ENCODE peak calls at places on chromosomes 6 and 20, in eight cellular contexts. U is neural progenitor cell, E is OCI-LY7, D is PC-3, J is GM23338, N is HCT116, Y is GM23248, Q is SK-N-SH. V is an unnamed sample.

GRCh38 chr6:31776563-31776960 is 566 bp downstream of the VWA7 start:
- DNase-seq in J (peak; percentile 28), U (no peak), Y (peak; percentile 26), N (no peak), E (no peak), D (peak; percentile 20), Q (no peak), V (no peak)

GRCh38 chr6:99467509-99468106 is 42.5 kb upstream of the PNISR start:
- DNase-seq in Y (peak; percentile 65), Q (peak; percentile 46), E (peak; percentile 54), D (peak; percentile 34), N (no peak), U (peak; percentile 34), J (peak; percentile 47), V (peak; percentile 37)

GRCh38 chr6:113989675-113990074 is 18.7 kb upstream of the HDAC2 start:
- DNase-seq in D (no peak), J (no peak), N (no peak), Q (no peak), Y (peak; percentile 11), E (no peak), U (no peak), V (no peak)

GRCh38 chr6:83862776-83863471 is 3.4 kb downstream of the CYB5R4 start:
- DNase-seq in Y (no peak), U (no peak), J (no peak), D (no peak), E (peak; percentile 50), Q (no peak), N (no peak), V (no peak)

GRCh38 chr20:35560541-35560940 is 18.7 kb downstream of the ERGIC3 start:
- DNase-seq in N (no peak), Q (no peak), D (no peak), Y (no peak), U (no peak), E (no peak), J (no peak), V (no peak)

GRCh38 chr20:5888051-5888450 is 62.3 kb downstream of the TRMT6 start:
- DNase-seq in E (no peak), D (peak; percentile 35), N (no peak), J (no peak), Y (no peak), U (no peak), Q (no peak), V (no peak)

GRCh38 chr6:135086414-135086764 is 31.8 kb upstream of the HBS1L start:
- DNase-seq in E (no peak), J (no peak), D (no peak), Q (no peak), N (no peak), Y (no peak), U (no peak), V (no peak)

GRCh38 chr6:42758756-42759430 is 13.0 kb upstream of the TBCC start:
- DNase-seq in J (no peak), N (no peak), U (no peak), Q (no peak), Y (no peak), E (no peak), D (no peak), V (no peak)

GRCh38 chr6:113645576-113645970 is 211.6 kb upstream of the MARCKS start:
- DNase-seq in Q (no peak), N (no peak), D (peak; percentile 74), U (no peak), Y (peak; percentile 90), J (no peak), E (no peak), V (peak; percentile 77)

GRCh38 chr6:39770476-39770875 is 21.7 kb upstream of the DAAM2 start:
- DNase-seq in U (no peak), Q (no peak), D (no peak), N (no peak), J (no peak), E (no peak), Y (no peak), V (no peak)

GRCh38 chr20:45987108-45987780 is 15.2 kb upstream of the ZNF335 start:
- DNase-seq in Y (peak; percentile 73), Q (peak; percentile 91), D (peak; percentile 87), N (peak; percentile 61), J (peak; percentile 92), E (peak; percentile 72), U (peak; percentile 88), V (peak; percentile 83)

GRCh38 chr6:158648682-158649131 is 1.1 kb upstream of the SYTL3 start:
- DNase-seq in J (no peak), E (no peak), D (peak; percentile 44), Q (no peak), Y (peak; percentile 98), N (no peak), U (no peak), V (peak; percentile 53)

GRCh38 chr6:112352607-112353006 is 5.5 kb downstream of the RFPL4B start:
- DNase-seq in N (no peak), E (no peak), Y (no peak), Q (no peak), J (no peak), U (no peak), D (no peak), V (no peak)

GRCh38 chr6:64589961-64590360 is 954.4 kb downstream of the PHF3 start:
- DNase-seq in E (no peak), U (peak; percentile 3), Q (no peak), J (no peak), N (no peak), Y (no peak), D (no peak), V (no peak)

GRCh38 chr6:122801397-122801796 is 12.3 kb downstream of the SMPDL3A start:
- DNase-seq in U (no peak), E (no peak), N (no peak), D (no peak), Y (no peak), Q (no peak), J (no peak), V (no peak)
- TF ChIP-seq EZH2phosphoT487 in U (no peak), E (no peak), N (no peak), D (no peak), Y (no peak), Q (no peak), J (no peak), V (no peak)

DNA sequence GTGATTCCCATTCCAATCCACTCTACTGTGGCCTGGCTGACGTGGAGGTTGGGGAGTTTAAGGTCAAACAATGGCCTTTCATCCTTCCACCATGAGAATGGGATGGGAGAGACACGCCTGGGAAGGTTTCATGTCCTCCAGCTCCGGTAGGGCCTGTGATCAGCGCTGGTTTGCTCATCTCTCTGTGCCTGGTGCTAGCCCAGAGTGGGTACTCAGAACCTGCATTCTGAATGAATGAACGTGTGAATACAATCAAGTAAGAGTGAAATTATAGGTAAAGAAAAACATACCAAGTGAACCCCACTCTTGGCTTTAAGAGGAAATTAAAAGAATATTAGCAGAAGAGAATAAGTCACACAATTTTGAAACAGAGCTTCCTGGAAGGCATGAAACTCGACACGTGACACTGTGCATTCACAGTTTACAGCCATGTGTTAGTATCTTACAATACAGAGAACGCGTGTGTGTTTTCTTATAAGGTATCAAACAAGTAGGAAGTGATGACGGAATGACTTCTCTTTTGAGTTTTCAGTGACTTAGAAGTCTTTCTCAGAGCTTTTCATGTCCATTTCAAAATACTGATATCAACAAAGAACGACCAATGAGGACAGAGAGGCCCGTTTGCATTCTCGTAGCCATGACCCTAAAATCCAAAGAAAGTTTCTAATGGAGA is 36.7 kb upstream of the DUSP22 start:
- DNase-seq in J (no peak), N (no peak), E (no peak), Q (no peak), U (no peak), D (no peak), Y (no peak), V (no peak)
- H3K4me1 ChIP-seq in J (no peaks in the 10 kb centered on the region), N (no peaks in the 10 kb centered on the region), E (peaks cover 38% of the 10 kb centered on the region), Q (no peaks in the 10 kb centered on the region), U (no peaks in the 10 kb centered on the region), D (peaks cover 13% of the 10 kb centered on the region), Y (no peaks in the 10 kb centered on the region), V (no peaks in the 10 kb centered on the region)

GRCh38 chr20:53626584-53626983 is 32.9 kb upstream of the ZNF217 start:
- DNase-seq in Q (no peak), U (no peak), D (no peak), Y (no peak), E (no peak), N (no peak), J (no peak), V (no peak)

GRCh38 chr20:53621482-53622246 is 28.0 kb upstream of the ZNF217 start:
- DNase-seq in U (no peak), D (peak; percentile 100), N (peak; percentile 90), E (peak; percentile 45), J (peak; percentile 22), Y (peak; percentile 91), Q (peak; percentile 65), V (peak; percentile 66)

GRCh38 chr20:53623127-53623453 is 29.5 kb upstream of the ZNF217 start:
- DNase-seq in Q (no peak), U (no peak), E (no peak), Y (no peak), J (no peak), N (no peak), D (no peak), V (no peak)

GRCh38 chr20:53623454-53624206 is 30.0 kb upstream of the ZNF217 start:
- DNase-seq in D (peak; percentile 89), Q (peak; percentile 65), E (peak; percentile 59), Y (peak; percentile 91), U (peak; percentile 54), J (peak; percentile 74), N (no peak), V (peak; percentile 84)

DNA sequence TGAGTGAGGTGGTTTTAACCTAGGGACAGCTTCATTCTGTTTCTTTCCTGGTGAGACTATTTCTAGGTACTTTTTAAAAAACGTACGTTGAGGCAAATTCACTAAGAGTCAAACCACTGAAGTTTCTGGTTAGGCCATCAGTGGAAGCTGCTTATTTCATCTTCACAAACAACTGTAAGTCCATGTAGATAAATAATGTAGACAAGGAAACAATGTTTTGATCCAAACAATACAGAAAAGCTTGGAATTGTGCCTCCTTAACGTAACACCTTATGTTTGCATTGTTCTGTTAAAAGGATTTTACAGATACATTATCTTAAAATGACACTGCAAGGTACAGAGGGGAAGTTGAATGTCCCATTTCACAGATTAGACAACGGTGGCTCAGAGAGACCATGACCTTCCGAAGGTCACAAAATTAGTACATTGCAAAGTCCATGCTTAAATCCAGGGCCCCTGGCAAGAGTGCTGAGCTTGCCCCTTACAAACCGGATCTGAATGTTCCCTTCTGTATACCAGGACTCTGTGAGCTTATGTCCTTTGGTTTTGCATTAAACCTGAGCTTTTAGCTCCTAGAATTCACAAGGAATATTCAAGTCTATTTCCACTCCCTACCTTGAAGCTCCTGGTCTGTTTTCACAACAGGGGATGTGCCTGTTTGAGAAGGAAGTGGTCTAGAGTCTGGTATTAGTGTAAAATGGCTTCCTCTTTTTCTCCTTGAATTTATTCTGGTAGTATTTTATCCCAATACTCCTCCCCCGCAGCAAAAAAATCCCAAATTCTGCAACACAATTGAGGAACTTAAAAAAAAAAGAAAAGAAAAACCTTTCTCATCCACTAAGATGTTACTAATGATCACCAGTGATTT is 28.8 kb upstream of the ZNF217 start:
- DNase-seq in Q (no peak), Y (no peak), U (no peak), N (no peak), J (peak; percentile 17), D (no peak), E (peak; percentile 35), V (peak; percentile 20)
- H3K4me3 ChIP-seq in Q (no peak overlapping the region), Y (peak overlapping the region; percentile 65), U (no peak overlapping the region), N (peak overlapping the region; percentile 15), J (no peak overlapping the region), D (peak overlapping the region; percentile 63), E (peak overlapping the region; percentile 49), V (peak overlapping the region; percentile 8)

DNA sequence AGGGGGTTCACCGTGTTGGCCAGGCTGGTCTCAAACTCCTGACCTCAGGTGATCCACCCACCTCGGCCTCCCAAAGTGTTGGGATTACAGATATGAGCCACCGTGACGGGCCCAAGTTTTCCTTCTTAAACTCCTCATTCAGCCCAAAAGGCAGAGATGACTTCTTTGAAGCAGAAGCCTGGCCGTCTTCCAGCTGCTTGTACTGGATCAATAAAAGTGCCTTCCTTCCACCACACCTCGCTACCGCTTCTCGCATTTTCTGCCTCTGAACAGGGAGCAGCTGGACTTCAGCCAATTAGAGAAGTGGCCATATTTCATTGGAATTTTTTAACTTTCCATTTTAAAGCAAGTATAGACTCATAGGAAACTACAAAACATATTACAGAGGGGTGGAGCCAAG is 241.1 kb downstream of the PREX1 start:
- DNase-seq in E (no peak), N (no peak), U (no peak), J (no peak), Q (no peak), D (no peak), Y (no peak), V (no peak)
- TF ChIP-seq EZH2phosphoT487 in E (no peak), N (no peak), U (no peak), J (no peak), Q (no peak), D (no peak), Y (no peak), V (no peak)